ENCODE peak calls at places on chromosomes 5 and 9, in five cellular contexts. Q is esophagus squamous epithelium, T is adrenal gland, W is body of pancreas, D is heart left ventricle. M is an unnamed sample.

GRCh38 chr9:14103115-14103514 is 210.8 kb downstream of the NFIB start:
- DNase-seq in Q (no peak), T (no peak), W (no peak), D (no peak), M (no peak)

GRCh38 chr5:73121109-73121443 is 701 bp downstream of the TMEM171 start:
- DNase-seq in Q (no peak), T (no peak), W (no peak), D (no peak), M (no peak)

GRCh38 chr5:100840364-100840763 is 62.7 kb downstream of the ST8SIA4 start:
- DNase-seq in Q (no peak), T (no peak), W (no peak), D (no peak), M (no peak)

GRCh38 chr5:52342361-52342760 is 445.4 kb upstream of the ITGA1 start:
- DNase-seq in Q (no peak), T (no peak), W (no peak), D (no peak), M (no peak)

GRCh38 chr9:70061776-70062175 is 18.1 kb downstream of the MAMDC2 start:
- DNase-seq in Q (no peak), T (no peak), W (no peak), D (no peak), M (no peak)

GRCh38 chr9:106639873-106640568 is 222.9 kb upstream of the ZNF462 start:
- DNase-seq in Q (no peak), T (no peak), W (no peak), D (no peak), M (no peak)

GRCh38 chr5:73180561-73180960 is 7.6 kb downstream of the TMEM174 start:
- DNase-seq in Q (no peak), T (no peak), W (no peak), D (no peak), M (no peak)

GRCh38 chr5:178388381-178389030 is 155.9 kb upstream of the PHYKPL start:
- DNase-seq in Q (no peak), T (no peak), W (no peak), D (no peak), M (peak; percentile 42)

GRCh38 chr5:146428658-146429057 is 18.5 kb upstream of the TCERG1 start:
- DNase-seq in Q (no peak), T (no peak), W (no peak), D (no peak), M (no peak)

GRCh38 chr9:34985311-34985899 is 4.1 kb upstream of the DNAJB5 start:
- DNase-seq in Q (no peak), T (peak; percentile 83), W (peak; percentile 61), D (no peak), M (peak; percentile 70)

GRCh38 chr5:1216918-1217295 is 8.3 kb upstream of the SLC6A18 start:
- DNase-seq in Q (no peak), T (no peak), W (no peak), D (peak; percentile 21), M (no peak)

GRCh38 chr9:68750786-68751185 is 45.7 kb downstream of the PIP5K1B start:
- DNase-seq in Q (no peak), T (no peak), W (no peak), D (no peak), M (no peak)

GRCh38 chr9:115593587-115594091 is 475.7 kb upstream of the TNC start:
- DNase-seq in Q (no peak), T (no peak), W (peak; percentile 19), D (no peak), M (no peak)

GRCh38 chr5:58240286-58240685 is 219.6 kb downstream of the PLK2 start:
- DNase-seq in Q (no peak), T (no peak), W (no peak), D (no peak), M (no peak)

GRCh38 chr5:57753446-57753845 is 270.8 kb upstream of the ACTBL2 start:
- DNase-seq in Q (no peak), T (no peak), W (no peak), D (no peak), M (no peak)

GRCh38 chr5:132718544-132719312 is 18.6 kb downstream of the KIF3A start:
- DNase-seq in Q (no peak), T (no peak), W (no peak), D (no peak), M (no peak)

GRCh38 chr5:88661870-88662207 is 221.1 kb downstream of the MEF2C start:
- DNase-seq in Q (no peak), T (no peak), W (no peak), D (no peak), M (no peak)
- H3K27me3 ChIP-seq in Q (peaks cover 17% of the 10 kb centered on the region), T (no peaks in the 10 kb centered on the region), W (no peaks in the 10 kb centered on the region), D (peaks cover 98% of the 10 kb centered on the region), M (peaks cover 60% of the 10 kb centered on the region)

GRCh38 chr9:132669636-132670358 is at the start of gene DDX31:
- DNase-seq in Q (peak; percentile 38), T (peak; percentile 86), W (peak; percentile 82), D (peak; percentile 92), M (peak; percentile 88)

GRCh38 chr9:132671620-132672412 is 1.6 kb downstream of the GTF3C4 start:
- DNase-seq in Q (no peak), T (no peak), W (no peak), D (no peak), M (no peak)

GRCh38 chr9:132669329-132669635 is 501 bp downstream of the DDX31 start:
- DNase-seq in Q (no peak), T (no peak), W (peak; percentile 48), D (no peak), M (no peak)

GRCh38 chr9:132670816-132671371 is 630 bp downstream of the GTF3C4 start:
- DNase-seq in Q (no peak), T (peak; percentile 42), W (no peak), D (peak; percentile 58), M (peak; percentile 9)

DNA sequence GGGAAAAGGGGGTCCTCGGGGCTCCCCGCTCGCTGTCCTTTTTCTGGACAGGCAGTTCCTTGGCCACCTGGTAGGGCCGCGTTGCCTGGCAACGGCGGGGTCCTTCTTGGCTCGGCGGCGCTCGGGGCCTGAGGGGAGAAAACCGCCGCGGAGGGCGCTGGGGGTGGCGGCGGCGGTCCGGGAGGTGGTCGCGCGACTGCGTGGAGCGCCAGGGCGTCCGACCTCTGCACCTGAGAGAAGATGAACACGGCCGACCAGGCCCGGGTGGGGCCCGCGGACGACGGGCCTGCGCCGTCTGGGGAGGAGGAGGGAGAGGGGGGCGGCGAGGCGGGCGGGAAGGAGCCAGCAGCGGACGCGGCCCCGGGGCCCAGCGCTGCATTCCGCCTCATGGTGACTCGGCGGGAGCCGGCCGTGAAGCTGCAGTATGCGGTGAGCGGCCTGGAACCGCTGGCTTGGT is at the start of gene GTF3C4:
- DNase-seq in Q (peak; percentile 32), T (peak; percentile 87), W (peak; percentile 90), D (peak; percentile 93), M (peak; percentile 86)
- TF ChIP-seq POLR2A in Q (no peak), T (no peak), W (no peak), D (no peak), M (no peak)

DNA sequence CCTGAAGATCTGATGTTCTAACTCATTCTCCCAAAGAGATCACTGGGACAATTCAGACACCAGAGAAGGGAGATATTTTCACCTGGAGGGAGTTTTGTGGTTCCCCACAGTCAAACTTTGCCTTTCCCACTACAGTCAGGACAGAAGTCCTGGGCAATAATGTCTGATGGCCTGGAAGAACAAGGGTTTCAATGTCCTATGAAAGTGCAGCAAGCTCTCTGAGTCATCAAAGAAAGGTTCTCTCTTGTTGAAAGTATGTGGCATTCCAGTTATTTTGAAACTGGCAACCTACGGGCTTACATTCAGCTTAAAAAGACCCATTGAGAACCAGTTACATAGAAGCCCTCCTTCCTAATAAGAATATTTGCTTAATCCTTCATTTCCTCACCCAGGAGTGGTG is 103.9 kb downstream of the INSYN2B start:
- DNase-seq in Q (no peak), T (no peak), W (no peak), D (no peak), M (no peak)
- H3K27me3 ChIP-seq in Q (no peaks in the 10 kb centered on the region), T (no peaks in the 10 kb centered on the region), W (no peaks in the 10 kb centered on the region), D (no peaks in the 10 kb centered on the region), M (no peaks in the 10 kb centered on the region)

GRCh38 chr5:2586016-2586715 is 165.3 kb downstream of the IRX2 start:
- DNase-seq in Q (no peak), T (no peak), W (no peak), D (no peak), M (no peak)

GRCh38 chr5:2594701-2595100 is 156.8 kb downstream of the IRX2 start:
- DNase-seq in Q (no peak), T (no peak), W (no peak), D (no peak), M (no peak)

GRCh38 chr5:2587189-2588031 is 164.1 kb downstream of the IRX2 start:
- DNase-seq in Q (no peak), T (no peak), W (no peak), D (no peak), M (no peak)

DNA sequence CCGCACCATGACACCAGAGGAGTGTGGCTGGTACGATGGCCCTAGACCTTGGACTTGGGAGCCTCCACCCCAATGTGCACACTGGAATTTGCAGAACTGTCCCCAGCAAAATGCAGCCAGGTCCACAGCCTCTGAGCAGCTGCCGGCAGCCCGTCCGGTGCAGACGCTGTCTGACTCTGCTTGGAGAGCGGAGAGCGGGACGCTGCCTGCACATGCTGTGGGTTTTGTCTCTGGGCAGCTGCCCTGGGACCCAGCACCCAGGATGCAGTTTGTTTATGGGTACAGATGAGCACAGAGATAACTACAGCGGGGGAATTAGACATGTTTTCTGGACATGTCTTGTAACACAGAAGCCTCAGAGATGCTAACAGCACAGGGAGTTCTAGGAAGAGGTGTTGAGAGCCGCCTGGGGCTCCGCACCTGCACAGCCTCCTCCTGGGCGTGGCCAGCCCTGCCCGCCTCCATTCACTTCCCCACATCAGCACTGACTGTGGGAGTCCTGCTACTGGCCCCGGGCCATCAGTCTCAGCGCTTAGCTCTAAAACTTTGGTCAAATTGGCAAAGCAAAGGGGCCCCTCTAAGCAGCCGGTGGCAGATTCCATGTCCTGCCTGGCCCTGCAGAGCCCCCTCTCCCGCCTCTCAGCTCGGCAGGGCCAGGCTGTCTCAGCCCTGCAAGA is 159.6 kb downstream of the IRX2 start:
- DNase-seq in Q (no peak), T (no peak), W (no peak), D (no peak), M (no peak)
- TF ChIP-seq POLR2A in Q (no peak), T (no peak), W (no peak), D (no peak), M (no peak)

DNA sequence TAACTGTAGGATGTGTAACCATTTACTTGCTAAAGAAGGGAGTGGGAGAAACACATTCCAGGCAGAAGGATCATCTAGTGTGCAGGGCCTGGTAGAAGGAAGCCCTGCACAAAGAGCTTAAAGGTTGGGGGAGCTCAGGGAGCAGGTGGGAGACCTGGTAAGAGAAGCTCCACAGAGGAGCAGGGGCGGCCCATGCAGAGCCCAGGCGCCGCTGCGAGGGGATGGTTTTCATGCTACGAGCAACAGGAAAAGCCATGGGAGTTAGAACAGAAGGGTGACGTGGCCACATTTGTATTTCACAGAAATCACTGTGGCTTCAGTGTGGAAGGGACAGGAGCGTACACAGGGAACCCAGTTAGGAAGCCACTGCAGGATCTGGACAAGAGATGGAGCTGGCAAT is 73.1 kb downstream of the PDE6A start:
- DNase-seq in Q (no peak), T (no peak), W (no peak), D (no peak), M (no peak)
- H3K27me3 ChIP-seq in Q (no peaks in the 10 kb centered on the region), T (no peaks in the 10 kb centered on the region), W (no peaks in the 10 kb centered on the region), D (no peaks in the 10 kb centered on the region), M (no peaks in the 10 kb centered on the region)

DNA sequence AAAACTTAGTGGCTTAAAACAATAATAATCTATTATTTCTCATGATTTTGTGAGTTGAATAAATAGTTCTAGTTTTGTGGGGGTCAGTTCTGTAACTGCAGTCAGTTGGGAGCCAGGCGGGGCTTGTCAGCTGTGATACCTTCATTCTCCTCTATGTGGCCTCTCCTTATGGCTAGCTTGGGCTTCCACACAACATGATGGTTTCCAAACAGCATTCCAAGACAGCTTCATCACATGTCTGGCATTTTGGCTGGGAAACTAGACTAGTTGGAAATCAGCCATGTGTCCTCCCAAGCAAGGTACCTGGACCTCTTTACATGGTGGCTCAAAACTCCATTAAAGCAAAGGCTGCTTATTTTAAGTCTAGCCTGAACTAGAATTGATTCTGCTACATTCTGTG is 61.4 kb upstream of the RANBP3L start:
- DNase-seq in Q (no peak), T (no peak), W (no peak), D (no peak), M (no peak)
- TF ChIP-seq POLR2A in Q (no peak), T (no peak), W (no peak), D (no peak), M (no peak)